ENCODE peak calls at places on chromosomes 16 and 17, in nine cellular contexts. One of them, this sample, is unnamed.

GRCh38 chr16:85172465-85173071 is 60.3 kb upstream of the CIBAR2 start:
- DNase-seq in HL-60: no peak
- DNase-seq in GM23338: peak
- DNase-seq in K562: peak
- DNase-seq in HCT116: peak
- DNase-seq in HepG2: peak
- DNase-seq in GM12878: no peak
- DNase-seq in SK-N-SH: peak
- DNase-seq in A549: peak
- DNase-seq in this sample: peak

GRCh38 chr17:10021239-10021638 is 116.2 kb upstream of the RCVRN start:
- DNase-seq in A549: no peak
- DNase-seq in HCT116: no peak
- DNase-seq in GM12878: no peak
- DNase-seq in GM23338: no peak
- DNase-seq in HepG2: no peak
- DNase-seq in K562: no peak
- DNase-seq in HL-60: peak
- DNase-seq in SK-N-SH: no peak
- DNase-seq in this sample: no peak

GRCh38 chr16:22073350-22073749 is 19.0 kb upstream of the VWA3A start:
- DNase-seq in A549: no peak
- DNase-seq in K562: no peak
- DNase-seq in GM12878: no peak
- DNase-seq in GM23338: no peak
- DNase-seq in HepG2: no peak
- DNase-seq in HCT116: no peak
- DNase-seq in HL-60: no peak
- DNase-seq in SK-N-SH: no peak
- DNase-seq in this sample: no peak

GRCh38 chr17:19766421-19767270 is 18.5 kb upstream of the ALDH3A1 start:
- DNase-seq in HL-60: peak
- DNase-seq in HCT116: peak
- DNase-seq in GM12878: no peak
- DNase-seq in SK-N-SH: peak
- DNase-seq in HepG2: peak
- DNase-seq in K562: peak
- DNase-seq in GM23338: peak
- DNase-seq in A549: peak
- DNase-seq in this sample: no peak

GRCh38 chr17:78532922-78533640 is 44.1 kb downstream of the DNAH17 start:
- DNase-seq in HCT116: peak
- DNase-seq in A549: peak
- DNase-seq in K562: no peak
- DNase-seq in HepG2: no peak
- DNase-seq in SK-N-SH: no peak
- DNase-seq in GM12878: no peak
- DNase-seq in GM23338: no peak
- DNase-seq in HL-60: no peak
- DNase-seq in this sample: no peak

GRCh38 chr17:82432017-82432416 is 13.6 kb upstream of the OGFOD3 start:
- DNase-seq in HCT116: no peak
- DNase-seq in SK-N-SH: no peak
- DNase-seq in GM12878: no peak
- DNase-seq in HepG2: no peak
- DNase-seq in K562: no peak
- DNase-seq in GM23338: no peak
- DNase-seq in HL-60: no peak
- DNase-seq in A549: no peak
- DNase-seq in this sample: no peak

GRCh38 chr17:4582101-4582501 is 2.2 kb upstream of the SMTNL2 start:
- DNase-seq in SK-N-SH: no peak
- DNase-seq in GM23338: no peak
- DNase-seq in GM12878: no peak
- DNase-seq in HCT116: no peak
- DNase-seq in A549: no peak
- DNase-seq in HepG2: no peak
- DNase-seq in K562: no peak
- DNase-seq in HL-60: no peak
- DNase-seq in this sample: no peak

GRCh38 chr16:23182675-23183485 is at the start of gene SCNN1G:
- DNase-seq in HL-60: no peak
- DNase-seq in A549: peak
- DNase-seq in GM23338: peak
- DNase-seq in SK-N-SH: peak
- DNase-seq in GM12878: no peak
- DNase-seq in HCT116: no peak
- DNase-seq in HepG2: no peak
- DNase-seq in K562: no peak
- DNase-seq in this sample: no peak

GRCh38 chr16:29971304-29971703 is 2.4 kb upstream of the TAOK2 start:
- DNase-seq in GM12878: no peak
- DNase-seq in HL-60: no peak
- DNase-seq in HCT116: no peak
- DNase-seq in HepG2: no peak
- DNase-seq in GM23338: no peak
- DNase-seq in A549: no peak
- DNase-seq in K562: no peak
- DNase-seq in SK-N-SH: no peak
- DNase-seq in this sample: no peak

GRCh38 chr17:81731271-81731670 is 19.2 kb downstream of the SLC25A10 start:
- DNase-seq in K562: no peak
- DNase-seq in HCT116: no peak
- DNase-seq in HL-60: no peak
- DNase-seq in GM12878: no peak
- DNase-seq in SK-N-SH: no peak
- DNase-seq in GM23338: no peak
- DNase-seq in A549: no peak
- DNase-seq in HepG2: no peak
- DNase-seq in this sample: no peak

GRCh38 chr17:61076649-61077048 is 323.0 kb upstream of the TBX2 start:
- DNase-seq in K562: no peak
- DNase-seq in HCT116: no peak
- DNase-seq in HepG2: peak
- DNase-seq in GM23338: no peak
- DNase-seq in HL-60: no peak
- DNase-seq in A549: no peak
- DNase-seq in SK-N-SH: peak
- DNase-seq in GM12878: no peak
- DNase-seq in this sample: no peak

GRCh38 chr17:57009737-57010445 is 32.0 kb downstream of the SCPEP1 start:
- DNase-seq in HCT116: peak
- DNase-seq in HepG2: peak
- DNase-seq in GM12878: peak
- DNase-seq in GM23338: peak
- DNase-seq in HL-60: no peak
- DNase-seq in K562: peak
- DNase-seq in A549: peak
- DNase-seq in SK-N-SH: peak
- DNase-seq in this sample: peak

GRCh38 chr16:88306860-88307545 is 75.8 kb upstream of the ZNF469 start:
- DNase-seq in A549: no peak
- DNase-seq in SK-N-SH: no peak
- DNase-seq in K562: no peak
- DNase-seq in HCT116: no peak
- DNase-seq in GM23338: no peak
- DNase-seq in GM12878: no peak
- DNase-seq in HepG2: peak
- DNase-seq in HL-60: no peak
- DNase-seq in this sample: no peak

GRCh38 chr16:86680661-86681439 is 102.5 kb downstream of the FOXL1 start:
- DNase-seq in HepG2: no peak
- DNase-seq in GM23338: no peak
- DNase-seq in GM12878: no peak
- DNase-seq in HCT116: no peak
- DNase-seq in A549: no peak
- DNase-seq in HL-60: no peak
- DNase-seq in SK-N-SH: no peak
- DNase-seq in K562: no peak
- DNase-seq in this sample: no peak

GRCh38 chr16:9219811-9220210 is 128.4 kb downstream of the HAPSTR1 start:
- DNase-seq in HCT116: no peak
- DNase-seq in GM12878: no peak
- DNase-seq in A549: no peak
- DNase-seq in HL-60: no peak
- DNase-seq in HepG2: no peak
- DNase-seq in SK-N-SH: no peak
- DNase-seq in GM23338: no peak
- DNase-seq in K562: no peak
- DNase-seq in this sample: no peak

GRCh38 chr17:47941998-47942490 is 673 bp downstream of the PNPO start:
- DNase-seq in HepG2: peak
- DNase-seq in HCT116: no peak
- DNase-seq in GM12878: no peak
- DNase-seq in SK-N-SH: peak
- DNase-seq in GM23338: peak
- DNase-seq in A549: no peak
- DNase-seq in K562: no peak
- DNase-seq in HL-60: no peak
- DNase-seq in this sample: no peak

DNA sequence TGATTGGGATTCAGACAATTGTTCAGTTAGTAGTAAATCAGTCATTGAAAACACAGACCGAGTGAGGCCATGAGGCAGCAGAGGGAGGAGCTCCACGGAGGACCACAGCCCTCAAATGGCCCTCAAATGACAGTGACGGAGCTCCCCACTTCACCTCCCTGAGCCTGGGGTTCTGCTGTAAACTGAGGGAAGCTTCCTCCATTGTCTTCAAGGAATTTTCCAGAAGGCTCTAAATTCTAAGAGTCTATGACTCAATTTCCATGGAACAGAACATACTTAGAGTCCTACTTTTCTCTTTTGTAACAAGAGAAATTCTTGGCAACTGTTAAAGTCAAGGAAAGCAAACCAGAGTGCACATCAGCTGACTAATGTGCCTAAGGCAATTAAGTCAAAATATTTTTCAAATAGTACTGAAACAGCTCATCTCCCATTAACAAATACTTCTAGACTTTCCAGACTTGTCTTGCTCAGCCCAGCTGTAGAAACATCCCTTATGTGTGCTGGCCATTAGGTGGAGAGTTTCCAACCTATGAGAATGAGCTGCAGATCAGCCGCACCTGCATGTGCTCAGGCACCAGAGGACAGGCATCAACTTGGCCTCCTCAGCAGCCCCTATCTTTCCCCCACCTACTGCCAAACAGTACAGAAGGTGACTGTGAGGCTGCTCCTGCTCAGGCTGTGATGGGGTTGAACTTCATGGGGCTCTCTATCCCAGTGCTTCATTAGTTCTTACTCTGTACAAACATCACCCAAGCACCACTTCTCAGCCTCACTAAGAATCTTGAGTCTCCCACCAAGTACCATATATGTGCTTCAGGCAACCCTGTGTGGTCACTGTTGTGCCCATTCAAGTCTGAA is 32.3 kb downstream of the TEX2 start:
- DNase-seq in A549: no peak
- DNase-seq in GM23338: no peak
- DNase-seq in HepG2: no peak
- DNase-seq in HL-60: no peak
- DNase-seq in SK-N-SH: no peak
- DNase-seq in HCT116: no peak
- DNase-seq in GM12878: no peak
- DNase-seq in K562: no peak
- DNase-seq in this sample: no peak
- TF ChIP-seq REST in A549: no peak
- TF ChIP-seq REST in GM23338: no peak
- TF ChIP-seq REST in HepG2: no peak
- TF ChIP-seq REST in HL-60: no peak
- TF ChIP-seq REST in SK-N-SH: no peak
- TF ChIP-seq REST in HCT116: no peak
- TF ChIP-seq REST in GM12878: no peak
- TF ChIP-seq REST in K562: no peak
- TF ChIP-seq REST in this sample: no peak

GRCh38 chr17:80110927-80111701 is 9.7 kb downstream of the GAA start:
- DNase-seq in K562: no peak
- DNase-seq in HepG2: no peak
- DNase-seq in GM23338: no peak
- DNase-seq in A549: no peak
- DNase-seq in SK-N-SH: peak
- DNase-seq in GM12878: no peak
- DNase-seq in HL-60: no peak
- DNase-seq in HCT116: no peak
- DNase-seq in this sample: no peak
- TF ChIP-seq REST in K562: no peak
- TF ChIP-seq REST in HepG2: no peak
- TF ChIP-seq REST in GM23338: no peak
- TF ChIP-seq REST in A549: no peak
- TF ChIP-seq REST in SK-N-SH: no peak
- TF ChIP-seq REST in GM12878: no peak
- TF ChIP-seq REST in HL-60: no peak
- TF ChIP-seq REST in HCT116: no peak
- TF ChIP-seq REST in this sample: no peak

GRCh38 chr17:38796451-38796850 is 2.9 kb downstream of the PIP4K2B start:
- DNase-seq in HL-60: no peak
- DNase-seq in K562: no peak
- DNase-seq in HCT116: no peak
- DNase-seq in HepG2: no peak
- DNase-seq in GM12878: no peak
- DNase-seq in SK-N-SH: no peak
- DNase-seq in GM23338: no peak
- DNase-seq in A549: no peak
- DNase-seq in this sample: no peak

GRCh38 chr17:38798614-38799500 is 499 bp downstream of the PIP4K2B start:
- DNase-seq in GM23338: peak
- DNase-seq in SK-N-SH: peak
- DNase-seq in K562: peak
- DNase-seq in HL-60: peak
- DNase-seq in HCT116: no peak
- DNase-seq in HepG2: peak
- DNase-seq in GM12878: no peak
- DNase-seq in A549: peak
- DNase-seq in this sample: no peak

GRCh38 chr17:38797828-38798227 is 1.5 kb downstream of the PIP4K2B start:
- DNase-seq in GM23338: no peak
- DNase-seq in HL-60: no peak
- DNase-seq in A549: no peak
- DNase-seq in HepG2: no peak
- DNase-seq in HCT116: no peak
- DNase-seq in GM12878: no peak
- DNase-seq in SK-N-SH: no peak
- DNase-seq in K562: no peak
- DNase-seq in this sample: no peak

GRCh38 chr17:38799501-38800236 is at the start of gene PIP4K2B:
- DNase-seq in HL-60: peak
- DNase-seq in GM23338: peak
- DNase-seq in SK-N-SH: peak
- DNase-seq in GM12878: peak
- DNase-seq in HepG2: peak
- DNase-seq in K562: peak
- DNase-seq in A549: peak
- DNase-seq in HCT116: peak
- DNase-seq in this sample: peak

GRCh38 chr17:38797091-38797490 is 2.3 kb downstream of the PIP4K2B start:
- DNase-seq in HepG2: no peak
- DNase-seq in GM23338: no peak
- DNase-seq in GM12878: no peak
- DNase-seq in SK-N-SH: no peak
- DNase-seq in K562: no peak
- DNase-seq in A549: no peak
- DNase-seq in HCT116: no peak
- DNase-seq in HL-60: no peak
- DNase-seq in this sample: no peak
- TF ChIP-seq REST in HepG2: no peak
- TF ChIP-seq REST in GM23338: no peak
- TF ChIP-seq REST in GM12878: no peak
- TF ChIP-seq REST in SK-N-SH: no peak
- TF ChIP-seq REST in K562: no peak
- TF ChIP-seq REST in A549: no peak
- TF ChIP-seq REST in HCT116: no peak
- TF ChIP-seq REST in HL-60: no peak
- TF ChIP-seq REST in this sample: no peak

GRCh38 chr16:67391424-67392300 is 1.6 kb downstream of the TPPP3 start:
- DNase-seq in SK-N-SH: peak
- DNase-seq in GM23338: no peak
- DNase-seq in HepG2: no peak
- DNase-seq in HCT116: no peak
- DNase-seq in HL-60: no peak
- DNase-seq in K562: no peak
- DNase-seq in GM12878: no peak
- DNase-seq in A549: no peak
- DNase-seq in this sample: no peak
- TF ChIP-seq REST in SK-N-SH: no peak
- TF ChIP-seq REST in GM23338: no peak
- TF ChIP-seq REST in HepG2: no peak
- TF ChIP-seq REST in HCT116: no peak
- TF ChIP-seq REST in HL-60: no peak
- TF ChIP-seq REST in K562: no peak
- TF ChIP-seq REST in GM12878: no peak
- TF ChIP-seq REST in A549: no peak
- TF ChIP-seq REST in this sample: no peak